ENCODE peak calls at places on chromosomes 11 and 22, in four cellular contexts. One of them, this sample, is unnamed. For H3K4me1, the result is how much of the 10 kb centered on the place peaks cover.

GRCh38 chr22:32733900-32734299 is 67.6 kb upstream of the TIMP3 start:
- DNase-seq in body of pancreas: no peak
- DNase-seq in GM23338: no peak
- DNase-seq in CD8-positive, alpha-beta T cell: no peak
- DNase-seq in this sample: no peak

GRCh38 chr11:94897330-94897768 is 76.0 kb downstream of the CWC15 start:
- DNase-seq in body of pancreas: peak
- DNase-seq in GM23338: peak
- DNase-seq in CD8-positive, alpha-beta T cell: peak
- DNase-seq in this sample: no peak

GRCh38 chr11:96307748-96308133 is 35.3 kb downstream of the MAML2 start:
- DNase-seq in body of pancreas: no peak
- DNase-seq in GM23338: no peak
- DNase-seq in CD8-positive, alpha-beta T cell: no peak
- DNase-seq in this sample: no peak

GRCh38 chr22:44684506-44685383 is 17.3 kb upstream of the PRR5 start:
- DNase-seq in body of pancreas: peak
- DNase-seq in GM23338: peak
- DNase-seq in CD8-positive, alpha-beta T cell: peak
- DNase-seq in this sample: peak

GRCh38 chr22:45709866-45710265 is 38.2 kb downstream of the ATXN10 start:
- DNase-seq in body of pancreas: no peak
- DNase-seq in GM23338: no peak
- DNase-seq in CD8-positive, alpha-beta T cell: no peak
- DNase-seq in this sample: no peak

GRCh38 chr11:57527056-57527631 is 3.4 kb downstream of the TIMM10 start:
- DNase-seq in body of pancreas: peak
- DNase-seq in GM23338: peak
- DNase-seq in CD8-positive, alpha-beta T cell: peak
- DNase-seq in this sample: peak

GRCh38 chr22:45039206-45039605 is 29.4 kb upstream of the PHF21B start:
- DNase-seq in body of pancreas: no peak
- DNase-seq in GM23338: no peak
- DNase-seq in CD8-positive, alpha-beta T cell: no peak
- DNase-seq in this sample: no peak

GRCh38 chr11:32891657-32892354 is 805 bp upstream of the QSER1 start:
- DNase-seq in body of pancreas: no peak
- DNase-seq in GM23338: peak
- DNase-seq in CD8-positive, alpha-beta T cell: no peak
- DNase-seq in this sample: no peak

GRCh38 chr11:64743591-64744543 is at the start of gene RASGRP2:
- DNase-seq in body of pancreas: peak
- DNase-seq in GM23338: peak
- DNase-seq in CD8-positive, alpha-beta T cell: peak
- DNase-seq in this sample: peak

GRCh38 chr11:64739871-64740270 is 4.1 kb downstream of the RASGRP2 start:
- DNase-seq in body of pancreas: no peak
- DNase-seq in GM23338: no peak
- DNase-seq in CD8-positive, alpha-beta T cell: no peak
- DNase-seq in this sample: no peak

GRCh38 chr11:64742940-64743590 is 877 bp downstream of the RASGRP2 start:
- DNase-seq in body of pancreas: peak
- DNase-seq in GM23338: peak
- DNase-seq in CD8-positive, alpha-beta T cell: peak
- DNase-seq in this sample: peak

GRCh38 chr11:64742087-64742939 is 1.6 kb downstream of the RASGRP2 start:
- DNase-seq in body of pancreas: no peak
- DNase-seq in GM23338: peak
- DNase-seq in CD8-positive, alpha-beta T cell: peak
- DNase-seq in this sample: no peak

DNA sequence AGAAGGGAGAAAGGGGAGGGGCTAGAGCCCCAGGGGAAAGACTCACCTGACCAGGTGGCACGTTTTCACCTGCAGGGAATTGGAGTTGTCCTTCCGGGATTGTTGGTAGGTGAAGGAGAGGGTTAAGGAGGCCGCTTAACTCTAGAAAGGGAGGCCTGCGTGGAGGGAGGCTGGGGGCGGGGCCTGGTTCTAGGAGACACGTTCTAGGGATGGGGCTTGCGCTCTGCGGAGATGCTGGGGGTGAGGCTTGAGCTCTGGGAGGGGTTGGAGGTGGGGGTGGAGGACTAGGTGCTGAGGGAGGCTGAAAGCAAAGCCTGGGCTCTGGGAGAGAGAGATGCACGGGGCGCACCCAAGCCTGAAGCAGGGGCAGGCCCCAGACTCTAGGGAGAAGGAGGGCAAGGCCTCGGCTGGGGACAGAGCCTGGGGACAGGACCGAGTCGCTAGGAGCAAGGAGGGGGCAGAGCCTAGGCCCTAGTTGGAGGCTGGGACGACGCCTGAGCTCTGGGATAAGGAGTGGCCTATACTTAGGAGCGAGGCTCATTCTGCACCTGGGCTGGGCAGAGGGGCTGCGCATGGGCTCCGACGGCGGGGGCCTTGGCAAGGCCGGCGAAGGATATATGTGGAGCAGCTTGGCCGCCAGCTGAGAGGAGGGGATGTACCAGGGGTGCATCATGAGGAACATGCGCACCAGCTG is 2.4 kb downstream of the RASGRP2 start:
- DNase-seq in body of pancreas: no peak
- DNase-seq in GM23338: peak
- DNase-seq in CD8-positive, alpha-beta T cell: no peak
- DNase-seq in this sample: no peak
- H3K27ac ChIP-seq in body of pancreas: no peak
- H3K27ac ChIP-seq in GM23338: no peak
- H3K27ac ChIP-seq in CD8-positive, alpha-beta T cell: peak
- H3K27ac ChIP-seq in this sample: peak

GRCh38 chr11:1546536-1547466 is 25.3 kb downstream of the DUSP8 start:
- DNase-seq in body of pancreas: peak
- DNase-seq in GM23338: peak
- DNase-seq in CD8-positive, alpha-beta T cell: peak
- DNase-seq in this sample: peak
- H3K4me3 ChIP-seq in body of pancreas: peak
- H3K4me3 ChIP-seq in GM23338: peak
- H3K4me3 ChIP-seq in CD8-positive, alpha-beta T cell: peak
- H3K4me3 ChIP-seq in this sample: no peak

DNA sequence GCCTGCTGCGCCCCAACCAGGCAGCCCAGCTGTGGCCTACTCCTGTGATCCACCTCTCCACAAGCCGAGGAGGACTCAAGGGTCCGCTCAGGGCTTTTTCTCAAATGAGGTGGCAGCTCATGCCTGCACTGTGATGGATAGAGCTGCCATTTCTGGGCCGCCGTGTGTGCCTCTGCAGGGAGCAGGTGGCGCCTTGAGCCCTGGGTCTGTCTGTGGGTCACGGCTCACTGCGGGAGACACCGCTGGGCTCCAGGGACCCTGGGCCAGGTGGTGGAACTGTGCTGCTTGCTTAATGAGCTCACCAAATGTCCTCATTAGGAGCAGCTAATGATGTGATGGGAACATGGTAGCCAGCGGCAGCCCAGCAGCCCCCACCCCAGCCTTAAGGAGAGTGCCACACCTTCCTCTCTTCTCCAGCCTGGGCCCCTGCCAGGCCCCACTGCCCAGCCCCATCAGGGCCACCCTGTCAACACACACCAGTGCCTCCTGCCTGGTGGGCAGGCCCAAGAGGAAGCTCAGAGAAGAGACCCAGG is 50.8 kb downstream of the DHCR7 start:
- DNase-seq in body of pancreas: no peak
- DNase-seq in GM23338: no peak
- DNase-seq in CD8-positive, alpha-beta T cell: no peak
- DNase-seq in this sample: no peak
- H3K4me1 ChIP-seq in body of pancreas: under half
- H3K4me1 ChIP-seq in GM23338: under half
- H3K4me1 ChIP-seq in CD8-positive, alpha-beta T cell: under half
- H3K4me1 ChIP-seq in this sample: under half

DNA sequence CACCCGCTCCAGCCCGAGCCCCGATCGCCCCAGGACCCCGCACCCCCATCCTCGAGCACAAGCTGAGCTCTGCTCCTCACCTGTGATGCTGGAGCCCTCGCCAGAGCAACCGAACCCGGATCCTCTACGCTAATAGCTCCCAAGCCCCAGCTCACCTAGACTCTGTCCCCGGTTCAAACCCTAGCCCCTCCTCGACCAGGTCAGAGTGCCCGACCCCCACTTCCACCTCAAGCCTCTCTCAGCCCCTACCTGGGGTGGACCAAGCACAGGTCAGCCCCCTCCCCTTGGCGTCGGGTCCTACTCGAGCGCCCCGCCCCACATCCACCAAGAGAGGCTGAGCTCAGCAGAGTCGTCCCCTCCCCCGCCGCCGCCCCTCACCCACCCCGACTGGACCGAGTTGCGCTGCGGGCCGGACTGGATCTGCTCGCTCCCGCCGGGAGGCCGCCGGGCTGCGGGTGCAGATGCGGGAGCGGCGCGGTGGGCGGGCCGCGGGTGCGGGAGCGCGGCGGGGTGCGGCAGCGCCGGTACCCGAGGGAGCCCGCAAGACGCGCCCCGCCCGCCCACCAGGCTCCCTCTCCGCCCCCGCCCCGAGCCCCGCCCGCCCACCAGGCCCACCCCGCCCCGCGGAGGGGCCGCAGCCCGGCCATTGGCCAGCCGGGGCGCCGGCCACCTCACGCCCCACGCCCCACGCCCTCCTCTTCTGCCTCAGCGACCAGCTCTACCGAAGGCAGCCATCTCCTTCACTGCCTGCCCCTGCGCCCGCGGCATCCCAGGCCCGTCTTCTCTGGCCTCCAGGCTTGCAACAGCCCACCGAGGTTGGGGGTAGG is 577 bp upstream of the DKK3 start:
- DNase-seq in body of pancreas: no peak
- DNase-seq in GM23338: peak
- DNase-seq in CD8-positive, alpha-beta T cell: no peak
- DNase-seq in this sample: no peak
- H3K27ac ChIP-seq in body of pancreas: no peak
- H3K27ac ChIP-seq in GM23338: peak
- H3K27ac ChIP-seq in CD8-positive, alpha-beta T cell: no peak
- H3K27ac ChIP-seq in this sample: no peak

GRCh38 chr22:28711341-28711740 is 30.3 kb downstream of the CHEK2 start:
- DNase-seq in body of pancreas: no peak
- DNase-seq in GM23338: no peak
- DNase-seq in CD8-positive, alpha-beta T cell: no peak
- DNase-seq in this sample: no peak

GRCh38 chr22:28711820-28712777 is 29.5 kb downstream of the CHEK2 start:
- DNase-seq in body of pancreas: peak
- DNase-seq in GM23338: no peak
- DNase-seq in CD8-positive, alpha-beta T cell: no peak
- DNase-seq in this sample: no peak

GRCh38 chr22:28706845-28707244 is 27.2 kb upstream of the TTC28 start:
- DNase-seq in body of pancreas: no peak
- DNase-seq in GM23338: no peak
- DNase-seq in CD8-positive, alpha-beta T cell: no peak
- DNase-seq in this sample: no peak

GRCh38 chr22:28710889-28711285 is 30.7 kb downstream of the CHEK2 start:
- DNase-seq in body of pancreas: no peak
- DNase-seq in GM23338: no peak
- DNase-seq in CD8-positive, alpha-beta T cell: no peak
- DNase-seq in this sample: no peak

DNA sequence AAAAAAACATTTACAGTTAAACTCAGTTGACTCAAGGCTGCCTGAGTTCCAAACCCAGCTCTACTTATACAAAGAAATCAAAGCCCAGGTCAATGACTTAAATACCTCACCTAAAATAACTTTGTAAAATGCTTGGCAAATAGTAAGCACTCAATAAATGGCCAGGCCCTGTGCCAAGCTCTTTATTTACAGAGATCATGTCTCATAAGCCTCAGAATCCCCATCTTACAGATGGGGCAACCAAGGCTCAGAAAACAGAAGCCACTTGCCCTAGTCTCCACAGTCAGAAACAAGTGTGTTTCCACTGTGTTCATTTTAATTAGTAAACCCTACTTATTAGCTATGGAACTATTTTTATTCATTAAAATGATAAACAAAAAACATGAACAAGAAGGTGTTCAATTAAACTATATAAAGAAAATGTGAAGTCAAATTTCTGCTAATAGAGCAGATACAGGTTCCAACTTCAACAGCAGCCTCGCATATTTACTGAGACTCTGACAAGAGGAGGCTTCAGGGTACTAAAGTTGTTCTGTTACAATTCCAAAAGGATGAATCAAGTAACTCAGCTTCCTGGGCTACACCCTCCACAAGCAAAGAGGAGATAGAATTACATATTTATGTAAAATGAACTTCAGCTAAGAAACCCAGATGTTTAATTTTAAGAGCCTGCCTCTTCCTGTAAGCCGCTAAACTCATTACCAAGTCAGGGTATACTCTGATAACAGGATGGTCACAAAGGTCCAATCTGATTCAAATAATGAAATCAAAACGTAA is 30.7 kb upstream of the TTC28 start:
- DNase-seq in body of pancreas: no peak
- DNase-seq in GM23338: no peak
- DNase-seq in CD8-positive, alpha-beta T cell: no peak
- DNase-seq in this sample: no peak
- H3K4me3 ChIP-seq in body of pancreas: no peak
- H3K4me3 ChIP-seq in GM23338: no peak
- H3K4me3 ChIP-seq in CD8-positive, alpha-beta T cell: no peak
- H3K4me3 ChIP-seq in this sample: no peak

DNA sequence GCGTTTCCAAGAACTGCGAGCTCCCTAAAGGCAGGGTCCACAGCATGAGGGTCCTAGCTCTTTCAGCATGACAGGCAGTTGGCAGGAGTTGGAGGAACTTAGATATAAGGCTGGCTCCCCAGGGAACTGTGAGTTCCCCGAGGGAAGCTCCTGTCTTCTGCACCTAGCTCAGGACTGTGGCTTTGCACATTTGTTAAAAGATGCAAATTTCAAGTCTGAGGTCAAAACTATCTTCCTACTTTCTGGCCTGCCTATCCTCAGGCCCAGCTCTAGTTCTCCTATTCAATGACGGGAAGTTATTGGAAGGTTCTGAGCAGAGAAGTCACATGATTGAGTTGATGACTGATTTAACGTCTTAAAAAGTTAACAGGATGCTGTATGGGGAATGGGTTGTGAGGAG is 11.7 kb upstream of the UCP3 start:
- DNase-seq in body of pancreas: no peak
- DNase-seq in GM23338: no peak
- DNase-seq in CD8-positive, alpha-beta T cell: no peak
- DNase-seq in this sample: no peak
- H3K4me1 ChIP-seq in body of pancreas: under half
- H3K4me1 ChIP-seq in GM23338: under half
- H3K4me1 ChIP-seq in CD8-positive, alpha-beta T cell: under half
- H3K4me1 ChIP-seq in this sample: half or more

GRCh38 chr11:12799373-12799835 is 125.2 kb downstream of the TEAD1 start:
- DNase-seq in body of pancreas: no peak
- DNase-seq in GM23338: no peak
- DNase-seq in CD8-positive, alpha-beta T cell: no peak
- DNase-seq in this sample: no peak
- H3K27ac ChIP-seq in body of pancreas: peak
- H3K27ac ChIP-seq in GM23338: peak
- H3K27ac ChIP-seq in CD8-positive, alpha-beta T cell: no peak
- H3K27ac ChIP-seq in this sample: no peak

GRCh38 chr11:70205049-70205725 is 2.1 kb downstream of the FADD start:
- DNase-seq in body of pancreas: no peak
- DNase-seq in GM23338: no peak
- DNase-seq in CD8-positive, alpha-beta T cell: no peak
- DNase-seq in this sample: no peak
- H3K4me3 ChIP-seq in body of pancreas: no peak
- H3K4me3 ChIP-seq in GM23338: peak
- H3K4me3 ChIP-seq in CD8-positive, alpha-beta T cell: no peak
- H3K4me3 ChIP-seq in this sample: no peak

This sample was measured in CD4-positive, alpha-beta memory T cell.